ENCODE peak calls at places on chromosomes 7 and 10, in six cellular contexts. D is effector memory CD8-positive, alpha-beta T cell; S is A549; B is fibroblast of mammary gland; C is activated T-helper 9 cell treated with anti-CD3 and anti-CD28 coated beads, Interleukin-2, amount 50 U/mL, for 16 hours; P is left ventricle myocardium superior. I is an unnamed sample.

GRCh38 chr7:46720761-46721160 is 799.7 kb upstream of the IGFBP3 start:
- DNase-seq in D (no peak), S (no peak), B (no peak), C (no peak), P (no peak), I (no peak)

GRCh38 chr7:92834661-92835139 is 1.7 kb downstream of the CDK6 start:
- DNase-seq in D (no peak), S (no peak), B (no peak), C (peak), P (peak), I (peak)

GRCh38 chr10:63595072-63595471 is 73.9 kb downstream of the REEP3 start:
- DNase-seq in D (no peak), S (no peak), B (peak), C (no peak), P (no peak), I (no peak)

GRCh38 chr7:2006921-2007381 is 225.8 kb downstream of the MAD1L1 start:
- DNase-seq in D (no peak), S (no peak), B (no peak), C (no peak), P (peak), I (peak)

GRCh38 chr7:93043393-93043985 is 74.3 kb downstream of the SAMD9 start:
- DNase-seq in D (no peak), S (no peak), B (peak), C (no peak), P (peak), I (peak)

GRCh38 chr7:83648464-83649241 is at the start of gene SEMA3E:
- DNase-seq in D (no peak), S (peak), B (peak), C (no peak), P (no peak), I (no peak)

GRCh38 chr7:80468931-80469714 is 42.7 kb downstream of the GNAT3 start:
- DNase-seq in D (no peak), S (no peak), B (no peak), C (no peak), P (no peak), I (no peak)

GRCh38 chr10:121696854-121697253 is 98.6 kb upstream of the FGFR2 start:
- DNase-seq in D (no peak), S (peak), B (peak), C (no peak), P (no peak), I (no peak)

GRCh38 chr7:985915-986741 is 3.1 kb downstream of the CYP2W1 start:
- DNase-seq in D (no peak), S (peak), B (peak), C (no peak), P (no peak), I (no peak)

GRCh38 chr10:123772645-123773508 is 106.7 kb downstream of the GPR26 start:
- DNase-seq in D (peak), S (no peak), B (peak), C (no peak), P (no peak), I (no peak)

GRCh38 chr7:7181519-7182155 is 707 bp upstream of the C1GALT1 start:
- DNase-seq in D (peak), S (peak), B (peak), C (peak), P (peak), I (no peak)

GRCh38 chr7:1120791-1121190 is 32.9 kb downstream of the GPER1 start:
- DNase-seq in D (no peak), S (no peak), B (peak), C (no peak), P (no peak), I (no peak)

GRCh38 chr10:103776878-103777591 is 78.3 kb downstream of the SH3PXD2A start:
- DNase-seq in D (no peak), S (no peak), B (peak), C (no peak), P (peak), I (no peak)